ENCODE peak calls at places on chromosomes 7 and 10, in five cellular contexts. A, K, P, D and G are unnamed samples.

GRCh38 chr10:61376377-61376776 is 76.8 kb downstream of the TMEM26 start:
- DNase-seq in A (no peak), K (no peak), P (no peak), D (no peak), G (no peak)

GRCh38 chr7:142557971-142558582 is 191.2 kb upstream of the PRSS1 start:
- DNase-seq in D (no peak), P (peak; percentile 89), K (peak; percentile 70), A (no peak), G (peak; percentile 82)

GRCh38 chr10:49281461-49281860 is 17.5 kb upstream of the C10orf71 start:
- DNase-seq in K (peak; percentile 48), A (no peak), D (no peak), P (no peak), G (no peak)

GRCh38 chr7:67267914-67268313 is 271.3 kb downstream of the TYW1 start:
- DNase-seq in A (no peak), P (peak; percentile 14), K (peak; percentile 8), D (no peak), G (no peak)

GRCh38 chr10:110352930-110353243 is 48.2 kb upstream of the SMNDC1 start:
- DNase-seq in K (no peak), P (no peak), D (no peak), A (no peak), G (no peak)

GRCh38 chr10:35182631-35183510 is 56.2 kb downstream of the CREM start:
- DNase-seq in K (no peak), P (no peak), A (no peak), D (no peak), G (no peak)

GRCh38 chr7:24963218-24963617 is 16.8 kb downstream of the OSBPL3 start:
- DNase-seq in D (peak; percentile 42), K (no peak), A (no peak), P (peak; percentile 57), G (peak; percentile 67)

GRCh38 chr7:156639426-156640256 is 933 bp upstream of the RNF32 start:
- DNase-seq in D (no peak), K (peak; percentile 10), P (peak; percentile 12), A (peak; percentile 57), G (no peak)

GRCh38 chr10:131848741-131849590 is 51.8 kb upstream of the PPP2R2D start:
- DNase-seq in K (no peak), D (peak; percentile 4), A (no peak), P (no peak), G (no peak)

GRCh38 chr10:46235705-46236536 is 50.9 kb upstream of the ANTXRL start:
- DNase-seq in D (peak; percentile 2), P (no peak), K (no peak), A (no peak), G (no peak)

GRCh38 chr7:13017881-13018280 is 330.4 kb downstream of the ARL4A start:
- DNase-seq in K (peak; percentile 43), P (peak; percentile 60), A (no peak), D (no peak), G (no peak)

GRCh38 chr10:111384556-111384955 is 307.7 kb downstream of the ADRA2A start:
- DNase-seq in A (no peak), K (no peak), P (no peak), D (no peak), G (no peak)

GRCh38 chr10:15457382-15457781 is 86.3 kb upstream of the FAM171A1 start:
- DNase-seq in D (no peak), A (no peak), K (no peak), P (no peak), G (no peak)

GRCh38 chr10:118342638-118343020 is 505 bp upstream of the FAM204A start:
- DNase-seq in D (no peak), K (no peak), A (no peak), P (peak; percentile 10), G (no peak)

GRCh38 chr7:79647711-79648110 is 194.2 kb upstream of the MAGI2 start:
- DNase-seq in A (no peak), K (no peak), P (no peak), D (no peak), G (no peak)

GRCh38 chr7:79652619-79653018 is 199.2 kb upstream of the MAGI2 start:
- DNase-seq in D (no peak), P (peak; percentile 56), K (no peak), A (no peak), G (peak; percentile 27)

GRCh38 chr7:79658304-79658703 is 204.8 kb upstream of the MAGI2 start:
- DNase-seq in P (no peak), A (no peak), K (no peak), D (no peak), G (no peak)

DNA sequence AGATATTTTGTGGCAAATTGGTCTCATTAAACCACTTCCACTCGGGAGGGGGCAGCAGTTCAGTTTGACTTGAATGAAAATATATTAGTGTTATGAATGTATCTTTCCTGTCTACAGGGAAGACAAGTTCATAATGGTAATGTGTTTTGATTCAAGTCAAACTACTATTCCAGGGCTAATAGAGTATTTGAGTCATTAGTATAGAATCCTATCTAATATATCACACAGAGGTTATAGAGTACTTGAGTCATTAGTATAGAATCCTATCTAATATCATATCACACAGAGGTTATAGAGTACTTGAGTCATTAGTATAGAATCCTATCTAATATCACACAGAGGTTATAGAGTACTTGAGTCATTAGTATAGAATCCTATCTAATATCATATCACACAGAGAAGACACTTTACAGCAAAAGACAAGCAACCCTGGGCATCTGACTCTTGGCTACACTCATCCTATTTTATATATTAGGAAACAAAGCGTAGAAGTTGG is 199.7 kb upstream of the MAGI2 start:
- DNase-seq in D (no peak), A (no peak), K (no peak), P (no peak), G (no peak)
- H3K4me3 ChIP-seq in D (no peak overlapping the region), A (no peak overlapping the region), K (no peak overlapping the region), P (no peak overlapping the region), G (no peak overlapping the region)

GRCh38 chr10:7819126-7819470 is 793 bp downstream of the TAF3 start:
- DNase-seq in K (peak; percentile 82), P (peak; percentile 67), A (peak; percentile 62), D (peak; percentile 16), G (peak; percentile 59)
- TF ChIP-seq CTCF in K (peak; percentile 40), P (peak; percentile 63), A (peak; percentile 42), D (peak; percentile 48), G (peak; percentile 52)

DNA sequence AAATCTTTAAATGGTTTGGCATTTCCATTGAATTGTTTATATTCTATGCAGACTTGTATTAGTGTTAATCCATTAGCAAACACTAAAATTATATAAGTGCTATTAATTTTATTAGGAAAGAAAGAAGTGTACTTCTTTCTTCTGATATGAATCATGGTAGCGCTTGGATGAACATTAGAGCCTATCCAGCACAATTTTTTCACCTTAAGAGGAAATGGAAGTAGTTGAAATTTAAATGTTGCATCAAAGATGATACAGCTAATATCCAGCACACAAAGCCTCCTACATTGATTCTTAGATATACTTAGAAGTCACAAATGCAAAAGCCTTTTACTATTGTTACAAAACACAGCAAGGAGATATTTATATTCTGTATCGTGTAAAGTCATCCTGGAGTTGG is 174.5 kb downstream of the AHR start:
- DNase-seq in A (no peak), K (no peak), D (no peak), P (no peak), G (no peak)
- H3K4me3 ChIP-seq in A (no peak overlapping the region), K (no peak overlapping the region), D (no peak overlapping the region), P (no peak overlapping the region), G (no peak overlapping the region)

DNA sequence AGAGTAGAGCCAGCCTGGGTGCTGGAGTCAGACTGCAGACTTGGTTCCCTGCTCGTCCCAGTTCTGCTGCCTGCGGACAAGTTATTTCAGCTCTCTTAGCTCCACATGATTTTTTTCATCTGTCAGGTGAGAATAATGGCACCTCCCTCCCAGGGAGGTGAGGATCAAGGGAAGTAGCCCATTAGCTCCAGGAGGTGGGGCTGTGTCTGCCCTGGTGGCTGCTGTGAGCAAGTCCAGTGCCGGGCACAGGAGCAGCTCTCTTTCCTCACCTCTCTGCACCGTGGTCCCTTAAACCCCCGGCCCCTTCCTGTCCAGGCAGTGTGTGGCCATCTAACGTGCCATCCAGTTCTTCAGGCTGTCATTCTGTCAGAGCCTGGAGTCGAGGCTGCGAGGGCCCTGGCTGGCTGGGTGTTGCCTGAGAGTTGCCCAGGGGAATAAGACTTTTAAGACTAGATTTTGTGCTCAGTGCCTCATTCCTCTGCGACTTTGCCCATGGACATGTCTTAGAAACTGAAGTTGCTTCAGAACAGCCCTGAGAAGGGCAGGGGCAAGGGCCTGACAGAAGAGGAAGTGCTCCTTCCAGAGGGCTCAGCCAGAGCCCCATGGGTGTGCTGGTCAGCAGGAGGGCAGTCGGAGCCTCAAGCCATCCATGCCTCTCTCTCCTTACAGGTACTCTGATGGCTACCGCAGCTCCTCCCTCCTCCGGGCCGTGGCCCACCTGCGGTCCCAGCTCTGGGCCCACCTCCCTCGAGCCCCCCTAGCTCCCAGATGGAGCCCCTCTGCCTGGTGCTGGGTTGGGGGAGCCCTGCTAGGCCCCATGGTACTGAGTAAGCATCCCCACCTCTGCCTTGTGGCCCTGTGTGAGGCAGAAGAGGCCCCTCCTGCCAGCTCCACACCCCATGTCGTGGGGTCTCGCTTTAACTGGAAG is 5.0 kb downstream of the ABCB8 start:
- DNase-seq in D (no peak), P (no peak), K (no peak), A (no peak), G (no peak)
- TF ChIP-seq CTCF in D (no peak), P (peak; percentile 31), K (no peak), A (no peak), G (no peak)

GRCh38 chr10:16817125-16818019 is at the start of gene RSU1:
- DNase-seq in A (peak; percentile 100), D (peak; percentile 100), P (peak; percentile 100), K (peak; percentile 100), G (peak; percentile 100)
- H3K4me3 ChIP-seq in A (peak within 1 kb of the TSS; percentile 61), D (peak within 1 kb of the TSS; percentile 72), P (peak within 1 kb of the TSS; percentile 81), K (peak within 1 kb of the TSS; percentile 66), G (peak within 1 kb of the TSS; percentile 86)

GRCh38 chr10:4541292-4541691 is 284.7 kb upstream of the AKR1E2 start:
- DNase-seq in D (no peak), A (no peak), K (no peak), P (peak; percentile 81), G (peak; percentile 94)
- TF ChIP-seq CTCF in D (no peak), A (no peak), K (no peak), P (peak; percentile 38), G (peak; percentile 50)

DNA sequence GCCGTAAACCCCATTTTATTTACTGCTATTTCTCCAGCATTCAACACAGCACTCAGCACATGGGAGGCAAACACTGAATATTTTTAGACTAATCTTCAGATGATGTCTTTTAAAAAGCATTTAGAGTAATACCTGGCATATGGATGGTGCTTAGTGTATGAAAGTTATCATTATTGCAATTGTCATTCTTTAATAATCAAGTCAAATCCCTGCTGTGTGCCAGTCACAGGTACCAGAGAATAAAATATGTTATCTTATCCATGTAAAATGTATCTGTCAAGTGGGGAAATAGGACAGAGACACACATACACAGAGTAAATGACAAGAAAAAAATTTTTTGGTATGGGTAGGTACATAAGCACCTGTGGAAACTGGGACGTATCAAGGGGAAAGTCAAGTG is 18.5 kb downstream of the ANKRD22 start:
- DNase-seq in A (no peak), K (no peak), D (no peak), P (no peak), G (no peak)
- H3K4me3 ChIP-seq in A (no peak overlapping the region), K (no peak overlapping the region), D (no peak overlapping the region), P (no peak overlapping the region), G (no peak overlapping the region)